ENCODE peak calls at places on chromosomes 16 and 17, in six cellular contexts. S is stimulated activated CD8-positive, alpha-beta memory T cell treated with anti-CD3 and anti-CD28 coated beads, Interleukin-7, amount 100 ng/mL, for 24 hours; F is activated CD4-positive, alpha-beta T cell treated with anti-CD3 and anti-CD28 coated beads for 24 hours; D is stimulated activated CD4-positive, alpha-beta T cell treated with anti-CD3 and anti-CD28 coated beads, TNF-alpha, amount 100 ng/mL, for 1 hour; X is NCI-H524 treated with DMSO at 0.1 percent for 48 hours; Y is fibroblast of pulmonary artery. N is an unnamed sample.

GRCh38 chr17:9937901-9938300 is 32.8 kb upstream of the RCVRN start:
- DNase-seq in S (no peak), F (no peak), D (no peak), X (no peak), Y (no peak), N (peak)

GRCh38 chr17:37097162-37097561 is 148.4 kb downstream of the AATF start:
- DNase-seq in S (no peak), F (no peak), D (no peak), X (no peak), Y (no peak), N (no peak)

GRCh38 chr16:10579965-10580918 is at the start of gene EMP2:
- DNase-seq in S (no peak), F (no peak), D (no peak), X (no peak), Y (peak), N (no peak)

GRCh38 chr16:73196670-73197069 is 148.7 kb upstream of the ZFHX3 start:
- DNase-seq in S (no peak), F (no peak), D (no peak), X (peak), Y (peak), N (peak)

GRCh38 chr17:6161456-6161855 is 91.3 kb downstream of the WSCD1 start:
- DNase-seq in S (no peak), F (no peak), D (no peak), X (no peak), Y (no peak), N (no peak)

GRCh38 chr16:71564377-71564967 is 12.4 kb downstream of the TAT start:
- DNase-seq in S (no peak), F (no peak), D (no peak), X (no peak), Y (no peak), N (no peak)

GRCh38 chr17:31854672-31855071 is 4.4 kb downstream of the COPRS start:
- DNase-seq in S (no peak), F (no peak), D (no peak), X (no peak), Y (peak), N (no peak)

GRCh38 chr16:84943620-84944019 is 67.7 kb downstream of the ZDHHC7 start:
- DNase-seq in S (no peak), F (no peak), D (no peak), X (no peak), Y (no peak), N (no peak)

GRCh38 chr17:38577645-38578173 is 28.0 kb downstream of the SRCIN1 start:
- DNase-seq in S (no peak), F (no peak), D (no peak), X (no peak), Y (no peak), N (no peak)

GRCh38 chr16:89670496-89671431 is 13.1 kb downstream of the SPATA33 start:
- DNase-seq in S (no peak), F (no peak), D (no peak), X (no peak), Y (peak), N (no peak)

GRCh38 chr17:21098934-21099687 is 27.7 kb upstream of the DHRS7B start:
- DNase-seq in S (peak), F (peak), D (peak), X (peak), Y (peak), N (peak)

GRCh38 chr17:15392326-15392739 is 50.9 kb upstream of the TEKT3 start:
- DNase-seq in S (no peak), F (no peak), D (no peak), X (no peak), Y (peak), N (peak)

GRCh38 chr17:21025446-21025845 is 17.4 kb downstream of the USP22 start:
- DNase-seq in S (no peak), F (no peak), D (no peak), X (no peak), Y (no peak), N (no peak)

GRCh38 chr16:58012481-58012880 is 11.3 kb downstream of the USB1 start:
- DNase-seq in S (no peak), F (no peak), D (no peak), X (no peak), Y (no peak), N (no peak)

GRCh38 chr16:67198238-67198734 is 645 bp upstream of the ELMO3 start:
- DNase-seq in S (no peak), F (no peak), D (no peak), X (no peak), Y (no peak), N (no peak)

GRCh38 chr16:793414-793813 is 5.0 kb downstream of the CHTF18 start:
- DNase-seq in S (no peak), F (no peak), D (no peak), X (no peak), Y (no peak), N (no peak)

GRCh38 chr16:51051671-51052070 is 99.4 kb downstream of the SALL1 start:
- DNase-seq in S (no peak), F (no peak), D (no peak), X (no peak), Y (no peak), N (no peak)

GRCh38 chr16:74999208-74999682 is 421 bp downstream of the ZNRF1 start:
- DNase-seq in S (no peak), F (no peak), D (peak), X (no peak), Y (no peak), N (no peak)

GRCh38 chr16:23389201-23389600 is 63.8 kb downstream of the COG7 start:
- DNase-seq in S (no peak), F (no peak), D (no peak), X (no peak), Y (no peak), N (no peak)

GRCh38 chr16:23288726-23289512 is 13.2 kb upstream of the SCNN1B start:
- DNase-seq in S (no peak), F (no peak), D (no peak), X (no peak), Y (no peak), N (no peak)

GRCh38 chr16:69064789-69065313 is 40.6 kb upstream of the HAS3 start:
- DNase-seq in S (no peak), F (no peak), D (no peak), X (no peak), Y (no peak), N (no peak)

GRCh38 chr16:270381-271255 is 5.1 kb downstream of the RGS11 start:
- DNase-seq in S (no peak), F (no peak), D (no peak), X (no peak), Y (no peak), N (no peak)

GRCh38 chr17:73639926-73640325 is 4.3 kb downstream of the SDK2 start:
- DNase-seq in S (no peak), F (no peak), D (no peak), X (no peak), Y (no peak), N (peak)

GRCh38 chr17:36827056-36827455 is 110.2 kb upstream of the LHX1 start:
- DNase-seq in S (no peak), F (no peak), D (no peak), X (no peak), Y (no peak), N (no peak)

GRCh38 chr17:71163121-71163812 is 957.6 kb upstream of the SOX9 start:
- DNase-seq in S (no peak), F (no peak), D (no peak), X (no peak), Y (peak), N (peak)

GRCh38 chr16:87316923-87317765 is at the start of gene C16orf95:
- DNase-seq in S (peak), F (peak), D (peak), X (peak), Y (peak), N (peak)